ENCODE peak calls at places on chromosomes 2 and 18, in nine cellular contexts. R, M, N, X, O, Q, S, A and W are unnamed samples.

GRCh38 chr2:204177977-204178522 is 241.5 kb downstream of the ICOS start:
- DNase-seq in R (no peak), M (peak; percentile 9), N (no peak), X (peak; percentile 70), O (no peak), Q (peak; percentile 58), S (peak; percentile 30), A (peak; percentile 37), W (peak; percentile 26)

GRCh38 chr18:8721716-8722115 is 16.4 kb downstream of the MTCL1 start:
- DNase-seq in R (no peak), M (peak; percentile 48), N (no peak), X (no peak), O (no peak), Q (no peak), S (peak; percentile 29), A (no peak), W (peak; percentile 43)

GRCh38 chr2:170206805-170207407 is 29.0 kb downstream of the MYO3B start:
- DNase-seq in R (no peak), M (no peak), N (no peak), X (no peak), O (no peak), Q (no peak), S (no peak), A (no peak), W (no peak)

GRCh38 chr2:29114841-29115609 is at the start of gene CLIP4:
- DNase-seq in R (peak; percentile 64), M (peak; percentile 65), N (peak; percentile 92), X (peak; percentile 86), O (peak; percentile 91), Q (no peak), S (peak; percentile 42), A (peak; percentile 74), W (no peak)

GRCh38 chr2:192195548-192196418 is 1.1 kb upstream of the TMEFF2 start:
- DNase-seq in R (no peak), M (no peak), N (no peak), X (peak; percentile 80), O (peak; percentile 30), Q (peak; percentile 12), S (peak; percentile 13), A (peak; percentile 50), W (no peak)

GRCh38 chr18:31563778-31564177 is 27.9 kb upstream of the TTR start:
- DNase-seq in R (no peak), M (no peak), N (peak; percentile 15), X (no peak), O (no peak), Q (no peak), S (no peak), A (no peak), W (no peak)

GRCh38 chr2:226478121-226478809 is 321.4 kb downstream of the IRS1 start:
- DNase-seq in R (peak; percentile 92), M (peak; percentile 56), N (no peak), X (peak; percentile 80), O (no peak), Q (peak; percentile 59), S (peak; percentile 51), A (no peak), W (peak; percentile 56)

GRCh38 chr18:3595282-3596273 is 145.6 kb downstream of the TGIF1 start:
- DNase-seq in R (peak; percentile 96), M (peak; percentile 95), N (no peak), X (peak; percentile 25), O (no peak), Q (peak; percentile 64), S (no peak), A (no peak), W (peak; percentile 76)

GRCh38 chr2:150376627-150377335 is 110.7 kb downstream of the RND3 start:
- DNase-seq in R (no peak), M (no peak), N (no peak), X (peak; percentile 38), O (no peak), Q (peak; percentile 9), S (no peak), A (peak; percentile 48), W (no peak)

GRCh38 chr2:189836644-189837043 is 52.4 kb downstream of the PMS1 start:
- DNase-seq in R (peak; percentile 67), M (no peak), N (no peak), X (no peak), O (no peak), Q (peak; percentile 22), S (no peak), A (no peak), W (peak; percentile 16)

GRCh38 chr2:180980185-180980942 is at the start of gene UBE2E3:
- DNase-seq in R (peak; percentile 87), M (peak; percentile 67), N (peak; percentile 93), X (peak; percentile 93), O (peak; percentile 89), Q (peak; percentile 81), S (peak; percentile 82), A (peak; percentile 87), W (peak; percentile 76)

GRCh38 chr2:134679740-134680139 is 39.1 kb downstream of the TMEM163 start:
- DNase-seq in R (no peak), M (no peak), N (no peak), X (no peak), O (no peak), Q (no peak), S (no peak), A (no peak), W (no peak)

GRCh38 chr2:129879614-129880180 is 99.8 kb upstream of the RAB6C start:
- DNase-seq in R (no peak), M (no peak), N (no peak), X (no peak), O (no peak), Q (no peak), S (no peak), A (no peak), W (no peak)

GRCh38 chr2:45674035-45674791 is 22.7 kb downstream of the PRKCE start:
- DNase-seq in R (no peak), M (no peak), N (no peak), X (no peak), O (no peak), Q (no peak), S (no peak), A (no peak), W (peak; percentile 25)